ENCODE peak calls at places on chromosome 9, in eight cellular contexts. X, S, O, U, H, M, E and C are unnamed samples.

GRCh38 chr9:108057421-108058136 is 568.0 kb upstream of the KLF4 start:
- DNase-seq in X (peak), S (no peak), O (peak), U (no peak), H (no peak), M (peak), E (no peak), C (no peak)

GRCh38 chr9:3732077-3733038 is 206.6 kb upstream of the RFX3 start:
- DNase-seq in X (peak), S (peak), O (peak), U (peak), H (no peak), M (peak), E (peak), C (no peak)

GRCh38 chr9:20441704-20442423 is 180.4 kb downstream of the MLLT3 start:
- DNase-seq in X (no peak), S (no peak), O (no peak), U (no peak), H (no peak), M (peak), E (no peak), C (no peak)

GRCh38 chr9:133406039-133406438 is 11.8 kb downstream of the REXO4 start:
- DNase-seq in X (no peak), S (no peak), O (no peak), U (no peak), H (no peak), M (no peak), E (no peak), C (no peak)

GRCh38 chr9:84788803-84789462 is 119.4 kb downstream of the NTRK2 start:
- DNase-seq in X (no peak), S (no peak), O (no peak), U (no peak), H (no peak), M (no peak), E (no peak), C (no peak)

GRCh38 chr9:117458066-117458465 is 43.2 kb upstream of the ASTN2 start:
- DNase-seq in X (no peak), S (no peak), O (no peak), U (no peak), H (no peak), M (no peak), E (no peak), C (no peak)

GRCh38 chr9:10633785-10634184 is 21.0 kb upstream of the PTPRD start:
- DNase-seq in X (no peak), S (peak), O (peak), U (no peak), H (no peak), M (no peak), E (no peak), C (no peak)

GRCh38 chr9:132946624-132947295 is 2.3 kb upstream of the TSC1 start:
- DNase-seq in X (peak), S (peak), O (peak), U (no peak), H (no peak), M (peak), E (peak), C (no peak)